ENCODE peak calls at places on chromosomes 13 and 19, in six cellular contexts. C, X, B, L, P and V are unnamed samples.
A peak's percentile ranks its signal among the peaks of the same experiment; 100 is the strongest.

GRCh38 chr13:101473458-101473857 is 21.0 kb downstream of the ITGBL1 start:
- DNase-seq in C (no peak), X (no peak), B (no peak), L (no peak), P (peak; percentile 84), V (no peak)

GRCh38 chr19:5147971-5148793 is 179.3 kb downstream of the KDM4B start:
- DNase-seq in C (peak; percentile 4), X (no peak), B (peak; percentile 25), L (no peak), P (peak; percentile 69), V (peak; percentile 79)

GRCh38 chr19:47057328-47057727 is 8.9 kb upstream of the TMEM160 start:
- DNase-seq in C (no peak), X (no peak), B (no peak), L (no peak), P (peak; percentile 56), V (no peak)

GRCh38 chr13:110414283-110414682 is 107.2 kb downstream of the COL4A2 start:
- DNase-seq in C (no peak), X (no peak), B (no peak), L (no peak), P (no peak), V (no peak)

GRCh38 chr13:33213024-33213795 is 72.3 kb downstream of the STARD13 start:
- DNase-seq in C (no peak), X (no peak), B (no peak), L (peak; percentile 46), P (no peak), V (no peak)

GRCh38 chr19:11180346-11180745 is 17.0 kb downstream of the KANK2 start:
- DNase-seq in C (no peak), X (no peak), B (no peak), L (no peak), P (no peak), V (no peak)

GRCh38 chr19:17686027-17686511 is 2.1 kb downstream of the UNC13A start:
- DNase-seq in C (no peak), X (no peak), B (no peak), L (no peak), P (peak; percentile 24), V (no peak)

GRCh38 chr13:114258589-114258988 is 22.8 kb upstream of the UPF3A start:
- DNase-seq in C (peak; percentile 47), X (no peak), B (no peak), L (no peak), P (no peak), V (no peak)

GRCh38 chr19:50310759-50311465 is 18.3 kb downstream of the KCNC3 start:
- DNase-seq in C (no peak), X (no peak), B (no peak), L (no peak), P (no peak), V (no peak)

GRCh38 chr13:51380269-51380668 is 40.8 kb downstream of the SERPINE3 start:
- DNase-seq in C (no peak), X (no peak), B (no peak), L (no peak), P (peak; percentile 39), V (no peak)

GRCh38 chr13:91280806-91281205 is 66.7 kb upstream of the MIR17HG start:
- DNase-seq in C (no peak), X (no peak), B (no peak), L (no peak), P (no peak), V (no peak)

GRCh38 chr13:85709072-85709471 is 90.1 kb downstream of the SLITRK6 start:
- DNase-seq in C (no peak), X (no peak), B (no peak), L (no peak), P (no peak), V (no peak)

GRCh38 chr19:20254151-20254550 is 87.1 kb downstream of the ZNF486 start:
- DNase-seq in C (no peak), X (no peak), B (no peak), L (no peak), P (no peak), V (no peak)

GRCh38 chr19:52778811-52779210 is 7.8 kb downstream of the ZNF600 start:
- DNase-seq in C (no peak), X (no peak), B (no peak), L (no peak), P (peak; percentile 0), V (no peak)

GRCh38 chr19:35008891-35009341 is 8.8 kb downstream of the GRAMD1A start:
- DNase-seq in C (no peak), X (no peak), B (peak; percentile 52), L (no peak), P (no peak), V (no peak)

GRCh38 chr19:20513179-20513934 is 52.2 kb downstream of the ZNF737 start:
- DNase-seq in C (peak; percentile 19), X (no peak), B (no peak), L (no peak), P (no peak), V (no peak)

GRCh38 chr13:97367427-97367826 is 66.5 kb upstream of the RAP2A start:
- DNase-seq in C (no peak), X (no peak), B (no peak), L (no peak), P (peak; percentile 82), V (no peak)

GRCh38 chr19:48754950-48755645 is at the start of gene FGF21:
- DNase-seq in C (peak; percentile 47), X (no peak), B (no peak), L (no peak), P (no peak), V (no peak)

GRCh38 chr19:48751835-48752510 is 468 bp downstream of the FUT1 start:
- DNase-seq in C (no peak), X (no peak), B (no peak), L (no peak), P (no peak), V (no peak)

GRCh38 chr19:48750351-48750750 is 2.1 kb downstream of the FUT1 start:
- DNase-seq in C (peak; percentile 56), X (no peak), B (no peak), L (no peak), P (no peak), V (no peak)

GRCh38 chr19:48750771-48751504 is 1.5 kb downstream of the FUT1 start:
- DNase-seq in C (peak; percentile 66), X (no peak), B (no peak), L (no peak), P (no peak), V (no peak)

DNA sequence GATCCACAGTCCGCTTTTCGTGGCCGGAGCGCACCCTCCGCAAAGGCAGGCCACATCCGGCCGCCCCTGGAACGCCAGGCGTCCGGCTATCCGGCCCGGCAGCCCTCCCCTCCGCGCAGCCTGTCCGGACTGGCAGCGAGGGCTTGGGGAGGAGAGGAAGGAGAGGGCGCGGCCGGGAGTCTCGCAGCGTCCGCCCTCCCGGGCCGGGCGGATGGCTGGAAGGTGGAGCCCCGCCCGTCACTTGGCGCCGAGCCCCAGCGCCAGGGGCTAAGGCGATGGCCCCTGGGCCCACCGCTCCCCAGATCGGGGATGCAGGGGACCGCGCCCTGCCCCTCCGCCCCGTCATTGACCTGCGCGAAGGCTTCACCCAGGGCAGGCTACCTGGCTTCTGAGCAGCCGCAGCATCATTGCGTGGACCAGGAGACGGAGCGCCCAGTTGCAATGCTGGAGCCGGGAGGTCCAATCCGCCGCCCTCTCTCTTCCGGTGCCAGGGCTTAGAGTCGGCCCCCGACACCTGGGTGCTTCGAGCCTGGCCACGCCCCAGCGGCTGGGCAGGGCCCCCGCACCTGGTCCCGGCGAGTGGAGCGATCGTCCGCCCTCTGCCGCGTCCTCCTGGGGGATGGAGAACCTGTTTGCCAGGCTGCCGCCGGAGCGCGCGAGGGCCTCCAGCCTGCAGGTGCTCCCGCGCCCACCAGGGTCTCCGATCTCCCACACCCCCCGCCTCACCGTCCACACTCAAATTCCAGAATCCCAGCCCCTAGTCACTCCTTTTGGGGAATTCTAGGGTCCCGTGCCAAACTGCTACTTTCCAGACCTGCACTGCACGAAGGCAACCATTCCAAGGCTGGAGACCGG is at the start of gene FUT1:
- DNase-seq in C (peak; percentile 97), X (peak; percentile 30), B (peak; percentile 78), L (no peak), P (no peak), V (peak; percentile 69)
- H3K27ac ChIP-seq in C (peak within 1 kb of the TSS; percentile 94), X (no peak within 1 kb of the TSS), B (peak within 1 kb of the TSS; percentile 80), L (no peak within 1 kb of the TSS), P (no peak within 1 kb of the TSS), V (no peak within 1 kb of the TSS)

GRCh38 chr19:33375760-33376159 is 2.3 kb downstream of the CEBPG start:
- DNase-seq in C (no peak), X (no peak), B (no peak), L (peak; percentile 46), P (no peak), V (no peak)

GRCh38 chr19:33374406-33374703 is 846 bp downstream of the CEBPG start:
- DNase-seq in C (peak; percentile 56), X (no peak), B (no peak), L (no peak), P (no peak), V (no peak)

GRCh38 chr19:33376423-33376822 is 2.9 kb downstream of the CEBPG start:
- DNase-seq in C (peak; percentile 79), X (no peak), B (peak; percentile 73), L (peak; percentile 45), P (peak; percentile 80), V (peak; percentile 76)

GRCh38 chr19:33373701-33374405 is at the start of gene CEBPG:
- DNase-seq in C (peak; percentile 73), X (peak; percentile 54), B (peak; percentile 64), L (no peak), P (no peak), V (peak; percentile 65)

DNA sequence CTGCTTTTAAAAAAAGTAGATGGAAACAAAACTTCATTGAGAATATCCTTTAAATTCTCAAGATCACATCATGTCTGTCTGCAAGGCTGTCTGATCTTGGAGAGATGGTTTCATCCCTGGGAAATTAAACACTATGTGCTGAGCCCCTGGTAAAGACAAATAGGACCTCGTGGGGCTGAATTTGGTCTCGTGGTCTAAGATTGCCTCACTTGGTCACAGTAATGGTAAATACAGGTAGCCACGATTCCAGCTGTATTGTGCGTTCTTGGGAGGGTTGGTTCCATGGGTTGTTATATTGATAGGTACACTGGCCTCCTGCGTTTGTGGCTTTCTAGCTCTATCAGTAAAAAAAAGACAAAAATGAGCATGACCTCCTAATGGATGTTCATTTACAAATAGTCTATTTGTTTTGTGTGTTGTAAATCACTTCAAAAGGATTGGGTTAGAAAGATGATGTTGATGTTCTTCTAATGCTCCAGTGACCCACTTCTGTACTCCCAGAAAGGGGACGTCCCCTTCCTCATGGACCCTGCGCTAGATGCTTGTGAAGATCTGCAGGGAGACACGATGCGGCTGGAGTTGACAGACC is 1.7 kb downstream of the CEBPG start:
- DNase-seq in C (no peak), X (no peak), B (no peak), L (no peak), P (no peak), V (no peak)
- H3K4me3 ChIP-seq in C (no peak overlapping the region), X (peak overlapping the region; percentile 94), B (no peak overlapping the region), L (peak overlapping the region; percentile 90), P (no peak overlapping the region), V (peak overlapping the region; percentile 65)

DNA sequence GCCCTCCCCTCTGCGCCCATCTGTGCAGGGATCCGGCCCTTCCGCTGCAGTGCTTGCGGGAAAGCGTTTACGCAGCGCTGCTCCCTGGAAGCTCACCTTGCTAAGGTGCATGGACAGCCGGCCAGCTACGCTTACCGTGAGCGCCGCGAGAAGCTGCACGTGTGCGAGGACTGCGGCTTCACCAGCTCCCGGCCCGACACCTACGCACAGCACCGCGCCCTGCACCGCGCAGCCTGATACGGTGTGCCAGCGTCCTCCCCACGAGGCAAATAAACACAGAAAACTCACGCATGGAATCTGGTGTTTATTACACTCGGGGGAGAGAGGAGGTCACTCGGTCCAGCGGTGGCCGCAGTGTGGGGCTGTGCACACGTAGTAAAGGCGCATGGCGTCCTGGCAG is 1.2 kb downstream of the POLR2I start:
- DNase-seq in C (no peak), X (no peak), B (no peak), L (no peak), P (no peak), V (no peak)
- H3K27ac ChIP-seq in C (no peak overlapping the region), X (no peak overlapping the region), B (no peak overlapping the region), L (no peak overlapping the region), P (no peak overlapping the region), V (no peak overlapping the region)

GRCh38 chr19:13078897-13079541 is 23.6 kb downstream of the LYL1 start:
- DNase-seq in C (no peak), X (no peak), B (peak; percentile 52), L (no peak), P (no peak), V (no peak)
- H3K4me3 ChIP-seq in C (no peak overlapping the region), X (no peak overlapping the region), B (no peak overlapping the region), L (no peak overlapping the region), P (no peak overlapping the region), V (no peak overlapping the region)